ENCODE peak calls at places on chromosome 21, in seven cellular contexts. G, T, V, B, L, D and F are unnamed samples.

GRCh38 chr21:43972850-43973633 is 39.1 kb upstream of the TRAPPC10 start:
- DNase-seq in G (no peak), T (no peak), V (peak; percentile 54), B (no peak), L (no peak), D (peak; percentile 29), F (no peak)

GRCh38 chr21:44289381-44290010 is 3.8 kb downstream of the AIRE start:
- DNase-seq in G (no peak), T (no peak), V (no peak), B (no peak), L (no peak), D (no peak), F (no peak)

GRCh38 chr21:31880816-31881215 is 8.0 kb downstream of the HUNK start:
- DNase-seq in G (no peak), T (no peak), V (no peak), B (no peak), L (no peak), D (no peak), F (no peak)

GRCh38 chr21:46097826-46098286 is at the start of gene COL6A2:
- DNase-seq in G (peak; percentile 64), T (peak; percentile 71), V (peak; percentile 79), B (peak; percentile 57), L (peak; percentile 94), D (no peak), F (no peak)

GRCh38 chr21:33866851-33867250 is 48.8 kb downstream of the ATP5PO start:
- DNase-seq in G (peak; percentile 74), T (no peak), V (no peak), B (no peak), L (no peak), D (no peak), F (peak; percentile 26)

GRCh38 chr21:37551406-37552355 is 185.1 kb downstream of the DYRK1A start:
- DNase-seq in G (no peak), T (no peak), V (no peak), B (no peak), L (no peak), D (peak; percentile 24), F (no peak)

GRCh38 chr21:18026359-18026758 is 207.2 kb upstream of the C21orf91 start:
- DNase-seq in G (no peak), T (no peak), V (no peak), B (no peak), L (no peak), D (no peak), F (no peak)

GRCh38 chr21:38751379-38752050 is 54.2 kb upstream of the ETS2 start:
- DNase-seq in G (no peak), T (no peak), V (peak; percentile 70), B (no peak), L (no peak), D (no peak), F (no peak)

GRCh38 chr21:39637197-39637970 is 24.6 kb downstream of the B3GALT5 start:
- DNase-seq in G (no peak), T (no peak), V (no peak), B (no peak), L (no peak), D (peak; percentile 51), F (no peak)

GRCh38 chr21:35026617-35027557 is 22.2 kb downstream of the RUNX1 start:
- DNase-seq in G (no peak), T (peak; percentile 87), V (peak; percentile 75), B (no peak), L (no peak), D (no peak), F (no peak)

GRCh38 chr21:37564341-37564923 is 197.9 kb downstream of the DYRK1A start:
- DNase-seq in G (peak; percentile 100), T (peak; percentile 93), V (peak; percentile 81), B (peak; percentile 95), L (no peak), D (peak; percentile 76), F (peak; percentile 94)

GRCh38 chr21:25967566-25968438 is 202.8 kb downstream of the APP start:
- DNase-seq in G (peak; percentile 11), T (no peak), V (no peak), B (no peak), L (no peak), D (no peak), F (no peak)

GRCh38 chr21:36097427-36098230 is 27.8 kb downstream of the CBR1 start:
- DNase-seq in G (peak; percentile 21), T (no peak), V (no peak), B (no peak), L (no peak), D (no peak), F (no peak)

GRCh38 chr21:27076035-27076434 is 109.1 kb upstream of the ADAMTS5 start:
- DNase-seq in G (peak; percentile 18), T (no peak), V (no peak), B (no peak), L (no peak), D (no peak), F (no peak)

GRCh38 chr21:21028275-21028814 is 30.1 kb downstream of the NCAM2 start:
- DNase-seq in G (no peak), T (no peak), V (no peak), B (no peak), L (no peak), D (no peak), F (no peak)

GRCh38 chr21:28605138-28605537 is 387.5 kb downstream of the LTN1 start:
- DNase-seq in G (no peak), T (no peak), V (no peak), B (no peak), L (no peak), D (no peak), F (no peak)

GRCh38 chr21:25080706-25081495 is 526.4 kb downstream of the MRPL39 start:
- DNase-seq in G (no peak), T (no peak), V (no peak), B (peak; percentile 10), L (no peak), D (no peak), F (no peak)

GRCh38 chr21:33685613-33686197 is 43.4 kb downstream of the ITSN1 start:
- DNase-seq in G (peak; percentile 84), T (no peak), V (no peak), B (peak; percentile 62), L (no peak), D (no peak), F (peak; percentile 10)

GRCh38 chr21:46227811-46228344 is 696 bp downstream of the LSS start:
- DNase-seq in G (no peak), T (no peak), V (no peak), B (no peak), L (no peak), D (no peak), F (no peak)

GRCh38 chr21:36461918-36462486 is 17.9 kb downstream of the CLDN14 start:
- DNase-seq in G (no peak), T (no peak), V (no peak), B (no peak), L (no peak), D (no peak), F (no peak)

GRCh38 chr21:15742052-15742451 is 12.3 kb downstream of the USP25 start:
- DNase-seq in G (no peak), T (no peak), V (no peak), B (no peak), L (no peak), D (no peak), F (no peak)

GRCh38 chr21:35244514-35244913 is 195.4 kb upstream of the RUNX1 start:
- DNase-seq in G (no peak), T (no peak), V (no peak), B (no peak), L (no peak), D (no peak), F (no peak)

GRCh38 chr21:38843806-38844479 is 38.2 kb downstream of the ETS2 start:
- DNase-seq in G (peak; percentile 82), T (no peak), V (no peak), B (no peak), L (no peak), D (no peak), F (no peak)

GRCh38 chr21:31446206-31446900 is 102.3 kb upstream of the TIAM1 start:
- DNase-seq in G (no peak), T (peak; percentile 37), V (no peak), B (no peak), L (no peak), D (no peak), F (no peak)

GRCh38 chr21:31780944-31781343 is 49.0 kb upstream of the SCAF4 start:
- DNase-seq in G (no peak), T (no peak), V (no peak), B (no peak), L (no peak), D (peak; percentile 80), F (no peak)

GRCh38 chr21:45149021-45149420 is 74.6 kb downstream of the ADARB1 start:
- DNase-seq in G (no peak), T (no peak), V (no peak), B (no peak), L (no peak), D (no peak), F (no peak)

GRCh38 chr21:45935628-45936027 is 45.9 kb upstream of the COL6A1 start:
- DNase-seq in G (no peak), T (no peak), V (no peak), B (no peak), L (no peak), D (no peak), F (no peak)

GRCh38 chr21:42216726-42217572 is 2.0 kb upstream of the ABCG1 start:
- DNase-seq in G (no peak), T (no peak), V (no peak), B (no peak), L (no peak), D (no peak), F (no peak)

GRCh38 chr21:25487046-25487594 is 120.2 kb downstream of the MRPL39 start:
- DNase-seq in G (no peak), T (no peak), V (no peak), B (no peak), L (no peak), D (no peak), F (no peak)

GRCh38 chr21:41235214-41235613 is 67.3 kb downstream of the BACE2 start:
- DNase-seq in G (no peak), T (no peak), V (no peak), B (no peak), L (no peak), D (no peak), F (no peak)

GRCh38 chr21:35309316-35309715 is 260.2 kb upstream of the RUNX1 start:
- DNase-seq in G (no peak), T (no peak), V (no peak), B (no peak), L (no peak), D (no peak), F (no peak)

GRCh38 chr21:34733866-34734265 is 65.1 kb downstream of the CLIC6 start:
- DNase-seq in G (no peak), T (no peak), V (no peak), B (no peak), L (no peak), D (no peak), F (no peak)

GRCh38 chr21:44019568-44019958 is 7.5 kb downstream of the TRAPPC10 start:
- DNase-seq in G (no peak), T (no peak), V (no peak), B (no peak), L (no peak), D (no peak), F (no peak)

GRCh38 chr21:33135925-33136324 is 66.0 kb downstream of the OLIG1 start:
- DNase-seq in G (no peak), T (no peak), V (no peak), B (no peak), L (no peak), D (peak; percentile 36), F (no peak)

GRCh38 chr21:41370840-41371697 is 9.2 kb downstream of the MX2 start:
- DNase-seq in G (peak; percentile 50), T (no peak), V (no peak), B (no peak), L (no peak), D (no peak), F (no peak)

GRCh38 chr21:45983981-45984551 is 2.5 kb downstream of the COL6A1 start:
- DNase-seq in G (no peak), T (peak; percentile 1), V (peak; percentile 74), B (no peak), L (no peak), D (no peak), F (no peak)

GRCh38 chr21:33196956-33197374 is 32.8 kb upstream of the IFNAR2 start:
- DNase-seq in G (peak; percentile 66), T (peak; percentile 67), V (peak; percentile 76), B (peak; percentile 16), L (no peak), D (peak; percentile 63), F (peak; percentile 25)